ENCODE peak calls at places on chromosomes 4 and X, in seven cellular contexts. One of them, this sample, is unnamed.
A peak's percentile ranks its signal among the peaks of the same experiment; 100 is the strongest.

GRCh38 chr4:155546451-155546850 is 120.2 kb upstream of the GUCY1A1 start:
- DNase-seq in PC-9: no peak
- DNase-seq in Peyer's patch: no peak
- DNase-seq in GM20000: no peak
- DNase-seq in mucosa of descending colon: no peak
- DNase-seq in B cell: no peak
- DNase-seq in glutamatergic neuron: no peak
- DNase-seq in this sample: no peak

GRCh38 chrX:127459784-127460183 is 592.4 kb downstream of the ACTRT1 start:
- DNase-seq in mucosa of descending colon: no peak
- DNase-seq in PC-9: no peak
- DNase-seq in B cell: no peak
- DNase-seq in Peyer's patch: no peak
- DNase-seq in glutamatergic neuron: no peak
- DNase-seq in GM20000: no peak
- DNase-seq in this sample: no peak

GRCh38 chr4:139783761-139784484 is 118.3 kb downstream of the MGST2 start:
- DNase-seq in PC-9: no peak
- DNase-seq in mucosa of descending colon: no peak
- DNase-seq in GM20000: no peak
- DNase-seq in B cell: no peak
- DNase-seq in Peyer's patch: no peak
- DNase-seq in glutamatergic neuron: peak; percentile 31
- DNase-seq in this sample: no peak

GRCh38 chrX:136211766-136212556 is 39.2 kb downstream of the MAP7D3 start:
- DNase-seq in mucosa of descending colon: no peak
- DNase-seq in GM20000: no peak
- DNase-seq in B cell: no peak
- DNase-seq in glutamatergic neuron: no peak
- DNase-seq in Peyer's patch: no peak
- DNase-seq in PC-9: no peak
- DNase-seq in this sample: no peak

GRCh38 chr4:148007303-148007702 is 275.4 kb downstream of the ARHGAP10 start:
- DNase-seq in Peyer's patch: no peak
- DNase-seq in GM20000: no peak
- DNase-seq in glutamatergic neuron: no peak
- DNase-seq in mucosa of descending colon: no peak
- DNase-seq in B cell: no peak
- DNase-seq in PC-9: peak; percentile 29
- DNase-seq in this sample: peak; percentile 66

GRCh38 chr4:165678236-165678960 is 194.6 kb upstream of the TLL1 start:
- DNase-seq in Peyer's patch: no peak
- DNase-seq in GM20000: no peak
- DNase-seq in glutamatergic neuron: no peak
- DNase-seq in B cell: no peak
- DNase-seq in mucosa of descending colon: no peak
- DNase-seq in PC-9: no peak
- DNase-seq in this sample: no peak

GRCh38 chr4:86043755-86044592 is 315.9 kb downstream of the MAPK10 start:
- DNase-seq in PC-9: no peak
- DNase-seq in B cell: peak; percentile 57
- DNase-seq in glutamatergic neuron: no peak
- DNase-seq in Peyer's patch: peak; percentile 56
- DNase-seq in mucosa of descending colon: no peak
- DNase-seq in GM20000: peak; percentile 15
- DNase-seq in this sample: no peak

GRCh38 chrX:51406688-51407519 is 74.3 kb downstream of the NUDT10 start:
- DNase-seq in B cell: no peak
- DNase-seq in PC-9: no peak
- DNase-seq in GM20000: no peak
- DNase-seq in glutamatergic neuron: no peak
- DNase-seq in Peyer's patch: no peak
- DNase-seq in mucosa of descending colon: no peak
- DNase-seq in this sample: no peak

GRCh38 chr4:10063544-10064300 is 42.4 kb upstream of the SLC2A9 start:
- DNase-seq in B cell: no peak
- DNase-seq in Peyer's patch: peak; percentile 57
- DNase-seq in PC-9: peak; percentile 35
- DNase-seq in mucosa of descending colon: no peak
- DNase-seq in GM20000: no peak
- DNase-seq in glutamatergic neuron: no peak
- DNase-seq in this sample: no peak

GRCh38 chr4:2288051-2288541 is 26.2 kb upstream of the MXD4 start:
- DNase-seq in Peyer's patch: peak; percentile 41
- DNase-seq in mucosa of descending colon: peak; percentile 27
- DNase-seq in glutamatergic neuron: no peak
- DNase-seq in GM20000: no peak
- DNase-seq in B cell: no peak
- DNase-seq in PC-9: no peak
- DNase-seq in this sample: peak; percentile 49

GRCh38 chrX:17412692-17413091 is 37.7 kb downstream of the NHS start:
- DNase-seq in B cell: no peak
- DNase-seq in Peyer's patch: no peak
- DNase-seq in glutamatergic neuron: no peak
- DNase-seq in PC-9: peak; percentile 10
- DNase-seq in mucosa of descending colon: no peak
- DNase-seq in GM20000: no peak
- DNase-seq in this sample: no peak

GRCh38 chr4:14022428-14022827 is 394.9 kb upstream of the BOD1L1 start:
- DNase-seq in B cell: no peak
- DNase-seq in Peyer's patch: no peak
- DNase-seq in PC-9: no peak
- DNase-seq in glutamatergic neuron: no peak
- DNase-seq in GM20000: no peak
- DNase-seq in mucosa of descending colon: no peak
- DNase-seq in this sample: no peak

GRCh38 chr4:74109116-74109791 is 10.3 kb upstream of the CXCL2 start:
- DNase-seq in B cell: no peak
- DNase-seq in PC-9: peak; percentile 71
- DNase-seq in glutamatergic neuron: no peak
- DNase-seq in Peyer's patch: peak; percentile 52
- DNase-seq in GM20000: no peak
- DNase-seq in mucosa of descending colon: no peak
- DNase-seq in this sample: peak; percentile 87

GRCh38 chr4:57309658-57310057 is 199.5 kb upstream of the IGFBP7 start:
- DNase-seq in mucosa of descending colon: no peak
- DNase-seq in B cell: no peak
- DNase-seq in GM20000: no peak
- DNase-seq in PC-9: no peak
- DNase-seq in glutamatergic neuron: no peak
- DNase-seq in Peyer's patch: no peak
- DNase-seq in this sample: no peak

GRCh38 chr4:127045872-127046271 is 586.9 kb upstream of the INTU start:
- DNase-seq in glutamatergic neuron: no peak
- DNase-seq in Peyer's patch: no peak
- DNase-seq in PC-9: no peak
- DNase-seq in GM20000: no peak
- DNase-seq in B cell: no peak
- DNase-seq in mucosa of descending colon: no peak
- DNase-seq in this sample: no peak

GRCh38 chrX:136736690-136737089 is 44.0 kb downstream of the ARHGEF6 start:
- DNase-seq in PC-9: no peak
- DNase-seq in GM20000: no peak
- DNase-seq in glutamatergic neuron: no peak
- DNase-seq in Peyer's patch: no peak
- DNase-seq in mucosa of descending colon: no peak
- DNase-seq in B cell: no peak
- DNase-seq in this sample: no peak

GRCh38 chrX:2484721-2485459 is 15.9 kb downstream of the DHRSX start:
- DNase-seq in Peyer's patch: no peak
- DNase-seq in GM20000: peak; percentile 13
- DNase-seq in mucosa of descending colon: peak; percentile 30
- DNase-seq in PC-9: no peak
- DNase-seq in glutamatergic neuron: no peak
- DNase-seq in B cell: no peak
- DNase-seq in this sample: peak; percentile 38

GRCh38 chr4:75432683-75433082 is 81.5 kb downstream of the RCHY1 start:
- DNase-seq in B cell: no peak
- DNase-seq in mucosa of descending colon: no peak
- DNase-seq in GM20000: no peak
- DNase-seq in glutamatergic neuron: no peak
- DNase-seq in PC-9: no peak
- DNase-seq in Peyer's patch: no peak
- DNase-seq in this sample: no peak

GRCh38 chrX:129714581-129714980 is 24.2 kb upstream of the XPNPEP2 start:
- DNase-seq in mucosa of descending colon: no peak
- DNase-seq in B cell: no peak
- DNase-seq in GM20000: no peak
- DNase-seq in Peyer's patch: no peak
- DNase-seq in PC-9: no peak
- DNase-seq in glutamatergic neuron: no peak
- DNase-seq in this sample: no peak

GRCh38 chrX:155871934-155872333 is 9.2 kb upstream of the VAMP7 start:
- DNase-seq in glutamatergic neuron: no peak
- DNase-seq in Peyer's patch: no peak
- DNase-seq in mucosa of descending colon: no peak
- DNase-seq in B cell: no peak
- DNase-seq in PC-9: no peak
- DNase-seq in GM20000: no peak
- DNase-seq in this sample: no peak

GRCh38 chr4:82491251-82491960 is 61.0 kb downstream of the ENOPH1 start:
- DNase-seq in glutamatergic neuron: no peak
- DNase-seq in Peyer's patch: no peak
- DNase-seq in GM20000: no peak
- DNase-seq in B cell: no peak
- DNase-seq in mucosa of descending colon: no peak
- DNase-seq in PC-9: no peak
- DNase-seq in this sample: no peak

GRCh38 chrX:107029752-107030151 is 29.7 kb upstream of the MORC4 start:
- DNase-seq in GM20000: no peak
- DNase-seq in mucosa of descending colon: no peak
- DNase-seq in B cell: no peak
- DNase-seq in Peyer's patch: no peak
- DNase-seq in glutamatergic neuron: no peak
- DNase-seq in PC-9: no peak
- DNase-seq in this sample: no peak

DNA sequence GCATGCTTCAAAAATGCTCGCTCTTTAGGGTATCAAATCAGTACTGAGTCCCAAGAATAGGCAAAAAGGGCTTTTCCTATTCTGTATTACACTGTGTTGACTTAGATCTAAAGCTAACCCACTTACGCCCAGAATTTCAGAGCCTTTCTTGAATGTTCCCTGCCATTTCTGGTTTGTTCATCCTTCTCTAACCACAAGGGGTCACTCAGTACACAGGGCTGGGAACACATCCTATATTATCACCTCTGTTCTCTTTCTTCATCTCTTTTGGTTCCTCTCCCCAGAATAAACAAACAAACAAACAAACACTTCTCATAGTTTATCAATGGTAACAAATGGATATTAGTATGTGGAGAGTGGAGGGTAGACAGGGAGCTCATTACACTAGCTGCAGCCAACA is 25.5 kb upstream of the MORC4 start:
- DNase-seq in glutamatergic neuron: no peak
- DNase-seq in GM20000: peak; percentile 6
- DNase-seq in mucosa of descending colon: no peak
- DNase-seq in B cell: no peak
- DNase-seq in PC-9: no peak
- DNase-seq in Peyer's patch: no peak
- DNase-seq in this sample: no peak
- TF ChIP-seq CTCF in glutamatergic neuron: peak; percentile 47
- TF ChIP-seq CTCF in GM20000: no peak
- TF ChIP-seq CTCF in mucosa of descending colon: no peak
- TF ChIP-seq CTCF in B cell: peak; percentile 28
- TF ChIP-seq CTCF in PC-9: peak; percentile 73
- TF ChIP-seq CTCF in Peyer's patch: no peak
- TF ChIP-seq CTCF in this sample: peak; percentile 67

DNA sequence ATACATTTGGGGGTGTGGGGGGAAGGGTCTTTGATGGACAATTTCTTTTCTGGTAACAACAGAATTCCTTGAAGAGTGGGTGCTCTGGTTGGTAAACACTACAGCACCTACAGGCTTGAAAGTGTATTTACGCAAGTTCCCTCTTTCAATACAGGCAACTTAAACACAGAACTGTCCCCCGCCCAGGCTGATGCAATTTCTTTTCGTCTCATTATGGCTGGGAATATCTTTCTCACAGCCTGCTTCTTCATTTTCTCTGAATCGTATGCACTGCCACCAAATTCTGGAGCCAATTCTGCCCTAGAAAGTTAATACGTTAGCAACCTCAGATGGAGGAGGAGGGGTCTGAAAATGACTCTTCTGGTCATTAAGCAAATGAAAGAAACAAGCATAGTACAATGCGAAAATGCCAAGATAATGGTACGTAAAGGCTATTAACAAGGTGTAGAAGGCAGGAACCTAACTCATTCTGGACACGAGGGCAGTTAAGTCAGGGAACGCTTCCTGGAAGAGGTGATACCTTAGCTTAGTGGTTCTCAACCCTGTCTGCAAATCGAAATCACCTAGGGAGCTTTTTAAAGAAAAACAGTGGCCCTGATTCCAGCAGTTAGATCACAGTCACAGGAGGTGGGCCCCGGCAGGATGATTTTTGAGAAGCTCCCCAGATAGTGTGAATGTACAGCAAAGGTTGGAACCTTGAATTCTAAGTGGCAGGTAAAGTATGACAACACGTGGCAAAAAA is 1.0 kb downstream of the AGA start:
- DNase-seq in B cell: no peak
- DNase-seq in GM20000: peak; percentile 31
- DNase-seq in mucosa of descending colon: no peak
- DNase-seq in glutamatergic neuron: no peak
- DNase-seq in Peyer's patch: no peak
- DNase-seq in PC-9: peak; percentile 11
- DNase-seq in this sample: no peak
- TF ChIP-seq CTCF in B cell: peak; percentile 48
- TF ChIP-seq CTCF in GM20000: no peak
- TF ChIP-seq CTCF in mucosa of descending colon: no peak
- TF ChIP-seq CTCF in glutamatergic neuron: peak; percentile 33
- TF ChIP-seq CTCF in Peyer's patch: no peak
- TF ChIP-seq CTCF in PC-9: no peak
- TF ChIP-seq CTCF in this sample: no peak

GRCh38 chr4:88528861-88529260 is 5.3 kb upstream of the PYURF start:
- DNase-seq in B cell: no peak
- DNase-seq in PC-9: no peak
- DNase-seq in Peyer's patch: no peak
- DNase-seq in GM20000: no peak
- DNase-seq in glutamatergic neuron: no peak
- DNase-seq in mucosa of descending colon: no peak
- DNase-seq in this sample: no peak
- TF ChIP-seq CTCF in B cell: no peak
- TF ChIP-seq CTCF in PC-9: peak; percentile 55
- TF ChIP-seq CTCF in Peyer's patch: no peak
- TF ChIP-seq CTCF in GM20000: no peak
- TF ChIP-seq CTCF in glutamatergic neuron: no peak
- TF ChIP-seq CTCF in mucosa of descending colon: no peak
- TF ChIP-seq CTCF in this sample: peak; percentile 80

DNA sequence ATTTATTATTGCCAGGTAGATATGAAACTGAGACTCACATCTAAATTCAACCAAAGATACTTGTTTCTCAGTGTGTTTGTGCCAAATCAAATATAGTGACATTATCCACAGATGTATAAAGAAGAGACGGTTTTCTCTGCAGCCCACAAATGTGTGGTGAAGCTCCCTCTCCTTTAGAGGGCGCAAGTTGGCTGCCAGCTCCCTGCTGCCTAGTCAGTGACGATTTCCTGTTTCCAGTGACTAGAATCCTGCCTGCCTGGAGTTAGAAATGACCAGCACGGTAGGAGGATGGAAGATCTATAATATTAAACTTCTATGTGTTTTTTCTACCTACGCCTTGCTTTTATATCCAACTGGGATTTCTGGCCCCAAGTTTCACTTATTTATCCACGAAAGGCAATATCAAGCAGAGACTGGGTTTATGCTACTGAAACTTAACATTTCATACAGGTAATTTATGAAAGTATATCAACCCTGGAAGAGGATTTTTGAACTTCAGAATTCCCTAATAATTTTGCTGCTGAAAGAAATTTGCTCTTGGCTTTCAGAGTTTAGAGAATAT is 1793.7 kb upstream of the TENM3 start:
- DNase-seq in B cell: no peak
- DNase-seq in PC-9: peak; percentile 31
- DNase-seq in GM20000: peak; percentile 18
- DNase-seq in mucosa of descending colon: no peak
- DNase-seq in Peyer's patch: no peak
- DNase-seq in glutamatergic neuron: peak; percentile 68
- DNase-seq in this sample: no peak
- TF ChIP-seq CTCF in B cell: no peak
- TF ChIP-seq CTCF in PC-9: peak; percentile 40
- TF ChIP-seq CTCF in GM20000: peak; percentile 40
- TF ChIP-seq CTCF in mucosa of descending colon: no peak
- TF ChIP-seq CTCF in Peyer's patch: no peak
- TF ChIP-seq CTCF in glutamatergic neuron: peak; percentile 71
- TF ChIP-seq CTCF in this sample: peak; percentile 87